ENCODE peak calls at places on chromosomes 4 and X, in seven cellular contexts. A is IMR-90, Y is neuronal stem cell, Q is mesenchymal stem cell, X is H9, C is mesendoderm, L is H1. Z is an unnamed sample.
A peak's percentile ranks its signal among the peaks of the same experiment; 100 is the strongest.

GRCh38 chr4:188107931-188108843 is 1.2 kb downstream of the TRIML2 start:
- DNase-seq in A (peak; percentile 49), Y (no peak), Q (peak; percentile 26), X (peak; percentile 64), C (peak; percentile 81), L (peak; percentile 56), Z (peak; percentile 91)

GRCh38 chr4:35105486-35105885 is 1138.8 kb downstream of the ARAP2 start:
- DNase-seq in A (no peak), Y (no peak), Q (no peak), X (no peak), C (no peak), L (no peak), Z (peak; percentile 59)

GRCh38 chr4:123862812-123863211 is 466.2 kb downstream of the SPRY1 start:
- DNase-seq in A (no peak), Y (no peak), Q (no peak), X (no peak), C (no peak), L (no peak), Z (no peak)

GRCh38 chr4:134216436-134216835 is 14.8 kb upstream of the PABPC4L start:
- DNase-seq in A (peak; percentile 20), Y (no peak), Q (peak; percentile 34), X (no peak), C (peak; percentile 44), L (no peak), Z (peak; percentile 0)

GRCh38 chrX:69032601-69033000 is 132.7 kb downstream of the PJA1 start:
- DNase-seq in A (peak; percentile 15), Y (no peak), Q (no peak), X (no peak), C (peak; percentile 61), L (peak; percentile 11), Z (peak; percentile 87)

GRCh38 chrX:67544281-67544680 is 460 bp downstream of the AR start:
- DNase-seq in A (no peak), Y (peak; percentile 17), Q (peak; percentile 38), X (peak; percentile 41), C (peak; percentile 31), L (no peak), Z (no peak)

GRCh38 chr4:152850377-152850776 is 70.6 kb downstream of the ARFIP1 start:
- DNase-seq in A (peak; percentile 54), Y (no peak), Q (peak; percentile 75), X (peak; percentile 80), C (peak; percentile 92), L (no peak), Z (peak; percentile 76)

GRCh38 chr4:70714488-70714887 is 7.3 kb upstream of the RUFY3 start:
- DNase-seq in A (no peak), Y (no peak), Q (no peak), X (no peak), C (no peak), L (no peak), Z (no peak)

GRCh38 chr4:17097369-17097768 is 198.9 kb upstream of the LDB2 start:
- DNase-seq in A (no peak), Y (no peak), Q (no peak), X (no peak), C (peak; percentile 32), L (no peak), Z (no peak)

GRCh38 chr4:156377036-156377700 is 423.5 kb upstream of the CTSO start:
- DNase-seq in A (peak; percentile 64), Y (no peak), Q (peak; percentile 65), X (no peak), C (no peak), L (no peak), Z (no peak)

GRCh38 chr4:86895692-86896488 is 3.7 kb upstream of the C4orf36 start:
- DNase-seq in A (peak; percentile 77), Y (peak; percentile 54), Q (peak; percentile 78), X (no peak), C (peak; percentile 78), L (no peak), Z (no peak)

GRCh38 chr4:56909083-56909981 is 1.6 kb downstream of the REST start:
- DNase-seq in A (peak; percentile 52), Y (peak; percentile 58), Q (peak; percentile 70), X (peak; percentile 46), C (peak; percentile 75), L (peak; percentile 66), Z (peak; percentile 52)

GRCh38 chrX:18146954-18147353 is 73.7 kb downstream of the BEND2 start:
- DNase-seq in A (peak; percentile 13), Y (peak; percentile 23), Q (no peak), X (peak; percentile 29), C (peak; percentile 59), L (peak; percentile 47), Z (peak; percentile 59)

GRCh38 chrX:55120767-55121358 is 32.0 kb downstream of the PAGE2 start:
- DNase-seq in A (no peak), Y (no peak), Q (no peak), X (no peak), C (peak; percentile 89), L (no peak), Z (no peak)

GRCh38 chr4:9925750-9926439 is 95.4 kb downstream of the SLC2A9 start:
- DNase-seq in A (no peak), Y (no peak), Q (no peak), X (no peak), C (no peak), L (no peak), Z (no peak)

GRCh38 chr4:3031357-3032064 is 42.8 kb downstream of the HTT-AS start:
- DNase-seq in A (no peak), Y (no peak), Q (no peak), X (no peak), C (no peak), L (no peak), Z (no peak)

GRCh38 chrX:3465017-3465416 is 118.6 kb upstream of the MXRA5 start:
- DNase-seq in A (no peak), Y (no peak), Q (no peak), X (no peak), C (no peak), L (no peak), Z (no peak)
- H2AK5ac ChIP-seq in A (no peak overlapping the region), Y (no peak overlapping the region), Q (no peak overlapping the region), X (no peak overlapping the region), C (no peak overlapping the region), L (no peak overlapping the region), Z (no peak overlapping the region)

GRCh38 chr4:184959309-184959708 is 59.0 kb upstream of the HELT start:
- DNase-seq in A (no peak), Y (no peak), Q (no peak), X (peak; percentile 10), C (no peak), L (no peak), Z (no peak)

GRCh38 chr4:184959786-184960185 is 58.5 kb upstream of the HELT start:
- DNase-seq in A (no peak), Y (no peak), Q (no peak), X (peak; percentile 23), C (no peak), L (no peak), Z (no peak)

GRCh38 chr4:184958127-184958806 is 60.0 kb upstream of the HELT start:
- DNase-seq in A (no peak), Y (no peak), Q (no peak), X (peak; percentile 12), C (no peak), L (no peak), Z (no peak)

GRCh38 chr4:184957451-184958115 is 60.7 kb upstream of the HELT start:
- DNase-seq in A (no peak), Y (no peak), Q (no peak), X (peak; percentile 14), C (no peak), L (no peak), Z (no peak)

DNA sequence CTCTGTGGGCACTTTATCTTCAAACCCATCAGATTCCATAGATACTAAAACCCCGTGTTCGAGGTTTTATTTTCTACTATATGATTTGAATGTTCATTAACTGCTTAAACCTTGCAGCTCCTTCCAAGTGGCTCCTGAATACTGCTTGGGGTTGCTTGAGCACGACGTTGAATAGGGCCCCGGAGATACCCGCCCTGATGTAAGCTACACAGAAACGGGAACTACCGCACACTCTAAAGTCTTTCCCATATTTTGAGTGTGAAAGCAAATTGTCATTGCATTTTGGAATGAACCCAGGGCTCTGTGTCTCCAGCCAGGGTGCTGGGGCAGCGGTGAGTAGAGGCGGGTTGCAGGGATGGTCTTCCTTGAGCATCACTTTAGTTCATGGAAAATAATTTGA is 59.5 kb upstream of the HELT start:
- DNase-seq in A (no peak), Y (no peak), Q (no peak), X (peak; percentile 10), C (no peak), L (no peak), Z (no peak)
- H2AK5ac ChIP-seq in A (no peak overlapping the region), Y (no peak overlapping the region), Q (no peak overlapping the region), X (no peak overlapping the region), C (no peak overlapping the region), L (no peak overlapping the region), Z (no peak overlapping the region)

GRCh38 chr4:7351014-7351413 is 83.7 kb downstream of the PSAPL1 start:
- DNase-seq in A (no peak), Y (no peak), Q (no peak), X (no peak), C (no peak), L (no peak), Z (no peak)
- H2AK5ac ChIP-seq in A (no peak overlapping the region), Y (no peak overlapping the region), Q (no peak overlapping the region), X (no peak overlapping the region), C (no peak overlapping the region), L (no peak overlapping the region), Z (no peak overlapping the region)

GRCh38 chrX:110915120-110915519 is 119.5 kb upstream of the CHRDL1 start:
- DNase-seq in A (peak; percentile 69), Y (no peak), Q (peak; percentile 9), X (no peak), C (no peak), L (no peak), Z (peak; percentile 48)
- H2AK5ac ChIP-seq in A (no peak overlapping the region), Y (no peak overlapping the region), Q (no peak overlapping the region), X (no peak overlapping the region), C (no peak overlapping the region), L (no peak overlapping the region), Z (no peak overlapping the region)

DNA sequence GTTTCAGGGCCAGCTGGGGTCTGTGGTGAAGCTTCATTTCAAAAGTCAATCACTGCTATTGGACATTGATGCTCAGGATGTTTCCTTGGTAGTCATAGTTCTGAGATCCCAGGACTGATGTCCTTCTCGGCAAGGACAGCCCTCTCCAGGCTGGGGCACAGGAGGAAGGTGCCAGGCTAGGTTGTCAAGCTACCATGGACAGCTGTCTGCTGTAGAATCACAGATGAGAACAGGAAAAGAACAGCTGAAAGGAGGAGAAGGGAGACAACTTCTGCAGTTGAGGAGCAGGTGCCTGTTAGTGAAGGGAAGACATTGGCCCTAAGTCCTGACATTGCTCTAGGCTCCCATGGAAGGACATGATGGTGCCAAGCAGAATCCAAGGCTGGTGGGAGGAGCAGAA is 58.0 kb downstream of the XAGE2 start:
- DNase-seq in A (no peak), Y (no peak), Q (no peak), X (no peak), C (no peak), L (no peak), Z (no peak)
- H2AK5ac ChIP-seq in A (no peak overlapping the region), Y (no peak overlapping the region), Q (no peak overlapping the region), X (no peak overlapping the region), C (no peak overlapping the region), L (no peak overlapping the region), Z (no peak overlapping the region)

GRCh38 chrX:40660381-40660780 is 13.0 kb upstream of the CXorf38 start:
- DNase-seq in A (no peak), Y (no peak), Q (no peak), X (no peak), C (no peak), L (no peak), Z (no peak)
- H2AK5ac ChIP-seq in A (no peak overlapping the region), Y (no peak overlapping the region), Q (no peak overlapping the region), X (no peak overlapping the region), C (no peak overlapping the region), L (no peak overlapping the region), Z (no peak overlapping the region)